ENCODE peak calls at places on chromosomes 11 and 22, in four cellular contexts. S is HEK293T, V is K562, Q is HepG2. U is an unnamed sample.

GRCh38 chr11:17650601-17650911 is 68.8 kb upstream of the MYOD1 start:
- DNase-seq in S (no peak), V (no peak), Q (no peak), U (no peak)

GRCh38 chr22:25210831-25211230 is 8.6 kb upstream of the CRYBB2 start:
- DNase-seq in S (no peak), V (no peak), Q (no peak), U (no peak)

GRCh38 chr11:10719616-10720015 is 26.1 kb upstream of the IRAG1 start:
- DNase-seq in S (no peak), V (no peak), Q (no peak), U (no peak)

GRCh38 chr22:46370584-46371373 is 35.3 kb downstream of the TRMU start:
- DNase-seq in S (no peak), V (no peak), Q (peak; percentile 25), U (no peak)

GRCh38 chr11:118841469-118842222 is 42.0 kb upstream of the CXCR5 start:
- DNase-seq in S (no peak), V (no peak), Q (peak; percentile 49), U (peak; percentile 64)

GRCh38 chr11:86740628-86741488 is 59.5 kb upstream of the PRSS23 start:
- DNase-seq in S (peak; percentile 44), V (peak; percentile 23), Q (peak; percentile 78), U (no peak)

GRCh38 chr22:41925783-41926460 is 684 bp downstream of the TNFRSF13C start:
- DNase-seq in S (peak; percentile 84), V (peak; percentile 78), Q (peak; percentile 45), U (no peak)

GRCh38 chr22:27075028-27075678 is 417.8 kb downstream of the MIAT start:
- DNase-seq in S (no peak), V (no peak), Q (no peak), U (no peak)

GRCh38 chr22:46734830-46735453 is 3.1 kb downstream of the CERK start:
- DNase-seq in S (no peak), V (no peak), Q (no peak), U (peak; percentile 56)

GRCh38 chr22:18078329-18079041 is 695 bp downstream of the PEX26 start:
- DNase-seq in S (peak; percentile 54), V (peak; percentile 75), Q (peak; percentile 34), U (no peak)

GRCh38 chr11:6323291-6323905 is 3.1 kb upstream of the CAVIN3 start:
- DNase-seq in S (no peak), V (no peak), Q (no peak), U (no peak)

GRCh38 chr22:44862981-44863860 is 110.8 kb downstream of the ARHGAP8 start:
- DNase-seq in S (no peak), V (peak; percentile 59), Q (no peak), U (no peak)

GRCh38 chr11:85086511-85087284 is 540.4 kb downstream of the DLG2 start:
- DNase-seq in S (no peak), V (no peak), Q (no peak), U (no peak)

GRCh38 chr11:134429104-134429503 is 17.1 kb upstream of the B3GAT1 start:
- DNase-seq in S (no peak), V (no peak), Q (no peak), U (no peak)

GRCh38 chr22:20787746-20788626 is 14.1 kb downstream of the SERPIND1 start:
- DNase-seq in S (no peak), V (no peak), Q (no peak), U (no peak)

GRCh38 chr11:12813371-12814225 is 139.4 kb downstream of the TEAD1 start:
- DNase-seq in S (no peak), V (peak; percentile 32), Q (no peak), U (no peak)

GRCh38 chr11:124114942-124115781 is at the start of gene VWA5A:
- DNase-seq in S (peak; percentile 69), V (peak; percentile 69), Q (peak; percentile 67), U (peak; percentile 20)

GRCh38 chr11:36354221-36355003 is 58.3 kb downstream of the PRR5L start:
- DNase-seq in S (no peak), V (no peak), Q (no peak), U (peak; percentile 42)

GRCh38 chr22:25484916-25485315 is 79.6 kb upstream of the GRK3 start:
- DNase-seq in S (no peak), V (no peak), Q (no peak), U (no peak)

GRCh38 chr11:58622344-58622743 is at the start of gene CNTF:
- DNase-seq in S (no peak), V (no peak), Q (no peak), U (no peak)

GRCh38 chr11:78653294-78653909 is 78.7 kb upstream of the NARS2 start:
- DNase-seq in S (no peak), V (no peak), Q (no peak), U (no peak)

GRCh38 chr22:50141891-50142363 is 28.6 kb upstream of the PANX2 start:
- DNase-seq in S (no peak), V (no peak), Q (no peak), U (no peak)

GRCh38 chr22:42500164-42500835 is 19.3 kb downstream of the RRP7A start:
- DNase-seq in S (peak; percentile 31), V (peak; percentile 95), Q (no peak), U (peak; percentile 37)

GRCh38 chr11:62539238-62539925 is 7.2 kb downstream of the AHNAK start:
- DNase-seq in S (no peak), V (peak; percentile 38), Q (no peak), U (no peak)

GRCh38 chr22:39935116-39935515 is 25.1 kb upstream of the TMA7B start:
- DNase-seq in S (no peak), V (no peak), Q (no peak), U (no peak)

GRCh38 chr11:45407226-45407625 is 121.1 kb upstream of the SYT13 start:
- DNase-seq in S (no peak), V (no peak), Q (no peak), U (no peak)

GRCh38 chr11:112834277-112834755 is 126.9 kb upstream of the NCAM1 start:
- DNase-seq in S (no peak), V (no peak), Q (no peak), U (no peak)

GRCh38 chr11:111834432-111835163 is 36.8 kb downstream of the ALG9 start:
- DNase-seq in S (no peak), V (no peak), Q (no peak), U (no peak)

GRCh38 chr22:33699176-33699575 is 221.1 kb downstream of the LARGE1 start:
- DNase-seq in S (no peak), V (no peak), Q (no peak), U (no peak)

GRCh38 chr11:85809191-85809590 is 1.8 kb downstream of the SYTL2 start:
- DNase-seq in S (no peak), V (no peak), Q (no peak), U (no peak)

GRCh38 chr11:83706581-83706980 is 420.4 kb upstream of the CCDC90B start:
- DNase-seq in S (no peak), V (no peak), Q (no peak), U (no peak)

GRCh38 chr22:35605787-35606492 is 11.2 kb downstream of the MB start:
- DNase-seq in S (no peak), V (no peak), Q (no peak), U (no peak)
- TF ChIP-seq TARDBP in S (no peak), V (no peak), Q (no peak), U (no peak)

GRCh38 chr11:126723665-126724045 is 276.9 kb downstream of the KIRREL3 start:
- DNase-seq in S (no peak), V (no peak), Q (no peak), U (no peak)

GRCh38 chr11:126725521-126725920 is 275.0 kb downstream of the KIRREL3 start:
- DNase-seq in S (no peak), V (no peak), Q (no peak), U (no peak)

GRCh38 chr11:126725043-126725442 is 275.5 kb downstream of the KIRREL3 start:
- DNase-seq in S (no peak), V (no peak), Q (no peak), U (no peak)

GRCh38 chr11:126722006-126722736 is 278.4 kb downstream of the KIRREL3 start:
- DNase-seq in S (no peak), V (no peak), Q (no peak), U (no peak)

DNA sequence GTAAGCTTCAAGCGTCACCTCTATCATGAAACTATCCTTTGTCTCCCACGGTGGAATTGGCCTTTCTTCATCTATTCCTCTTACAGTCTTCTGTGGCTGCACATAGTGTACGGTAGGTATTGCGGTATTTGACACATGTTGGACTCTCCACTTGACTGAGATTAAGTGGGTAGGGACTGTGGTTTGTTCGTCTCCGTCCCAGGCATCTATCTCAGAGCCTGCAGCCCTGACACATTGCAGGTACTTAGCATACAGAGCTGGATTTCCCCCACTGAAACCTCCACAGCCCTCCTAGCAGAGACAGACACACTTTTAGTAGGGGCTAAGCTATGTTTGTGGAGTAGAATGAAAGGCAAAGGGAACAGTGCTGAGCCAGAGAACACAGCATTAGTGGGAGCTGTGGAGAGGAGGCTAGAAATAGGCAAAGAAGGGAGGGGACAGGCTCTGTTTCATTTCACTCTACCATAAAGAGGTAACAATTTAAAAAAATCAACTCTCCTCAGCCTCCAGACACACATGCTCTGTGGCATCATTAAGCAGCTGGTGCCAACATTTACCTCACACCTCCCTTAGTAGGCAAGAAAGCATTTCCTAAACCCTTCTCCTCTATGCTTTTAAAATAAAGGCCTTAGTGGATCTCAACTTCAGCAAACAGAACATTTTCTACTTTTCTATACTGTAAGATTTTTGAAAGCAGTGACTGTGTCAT is 277.5 kb downstream of the KIRREL3 start:
- DNase-seq in S (no peak), V (no peak), Q (no peak), U (no peak)
- TF ChIP-seq TARDBP in S (no peak), V (no peak), Q (no peak), U (no peak)

GRCh38 chr11:121557348-121557747 is 104.6 kb upstream of the SORL1-AS1 start:
- DNase-seq in S (no peak), V (no peak), Q (no peak), U (peak; percentile 96)
- TF ChIP-seq TARDBP in S (no peak), V (no peak), Q (no peak), U (peak; percentile 34)

GRCh38 chr11:47533690-47534135 is 19.2 kb downstream of the CELF1 start:
- DNase-seq in S (no peak), V (no peak), Q (no peak), U (no peak)

GRCh38 chr11:47534707-47535251 is 18.2 kb downstream of the CELF1 start:
- DNase-seq in S (no peak), V (no peak), Q (no peak), U (no peak)

GRCh38 chr11:47527186-47527585 is 25.7 kb downstream of the CELF1 start:
- DNase-seq in S (no peak), V (no peak), Q (no peak), U (no peak)

GRCh38 chr11:47536925-47537324 is 16.0 kb downstream of the CELF1 start:
- DNase-seq in S (no peak), V (no peak), Q (no peak), U (no peak)

GRCh38 chr11:47532597-47533213 is 20.2 kb downstream of the CELF1 start:
- DNase-seq in S (no peak), V (peak; percentile 31), Q (no peak), U (no peak)
- TF ChIP-seq TARDBP in S (no peak), V (no peak), Q (no peak), U (no peak)

GRCh38 chr22:23862103-23862502 is 4.4 kb downstream of the SLC2A11 start:
- DNase-seq in S (peak; percentile 73), V (peak; percentile 14), Q (no peak), U (no peak)
- TF ChIP-seq TARDBP in S (no peak), V (no peak), Q (no peak), U (no peak)

DNA sequence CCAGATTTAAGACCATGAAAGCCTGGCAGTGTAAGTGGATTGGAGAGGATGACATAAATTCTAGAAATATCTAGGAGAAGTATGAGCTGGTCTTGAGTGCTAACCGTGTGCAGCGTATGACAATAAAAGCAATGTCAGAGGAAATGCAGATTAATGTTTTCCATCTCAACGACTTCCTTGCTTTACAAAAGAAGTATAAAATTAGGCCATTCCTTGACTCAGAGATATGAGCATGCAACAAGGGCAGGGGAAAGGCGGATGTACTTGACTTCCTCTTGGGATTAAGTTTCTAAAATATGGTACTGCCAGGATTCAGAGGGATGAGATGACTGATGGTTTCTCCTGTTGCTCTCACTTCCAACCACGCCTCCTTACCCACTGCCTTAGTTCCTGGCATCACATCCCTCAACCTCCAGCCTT is 32.3 kb downstream of the ADAMTS15 start:
- DNase-seq in S (no peak), V (no peak), Q (no peak), U (no peak)
- TF ChIP-seq TARDBP in S (no peak), V (no peak), Q (no peak), U (no peak)